ENCODE peak calls at places on chromosomes 6 and 20, in eight cellular contexts. One of them, this sample, is unnamed.

GRCh38 chr6:150492507-150492906 is 107.2 kb upstream of the PLEKHG1 start:
- DNase-seq in K562: peak
- DNase-seq in left ventricle myocardium superior: no peak
- DNase-seq in pancreas: no peak
- DNase-seq in naive thymus-derived CD4-positive, alpha-beta T cell: no peak
- DNase-seq in activated CD4-positive, alpha-beta memory T cell treated with anti-CD3 and anti-CD28 coated beads for 36 hours: no peak
- DNase-seq in iris pigment epithelial cell: peak
- DNase-seq in fibroblast of the conjunctiva: no peak
- DNase-seq in this sample: no peak

GRCh38 chr20:57760698-57761412 is 51.0 kb upstream of the PMEPA1 start:
- DNase-seq in K562: no peak
- DNase-seq in left ventricle myocardium superior: no peak
- DNase-seq in pancreas: no peak
- DNase-seq in iris pigment epithelial cell: no peak
- DNase-seq in naive thymus-derived CD4-positive, alpha-beta T cell: no peak
- DNase-seq in fibroblast of the conjunctiva: no peak
- DNase-seq in activated CD4-positive, alpha-beta memory T cell treated with anti-CD3 and anti-CD28 coated beads for 36 hours: no peak
- DNase-seq in this sample: no peak

GRCh38 chr20:8829232-8829631 is 239.7 kb upstream of the PLCB4 start:
- DNase-seq in iris pigment epithelial cell: no peak
- DNase-seq in K562: peak
- DNase-seq in fibroblast of the conjunctiva: no peak
- DNase-seq in naive thymus-derived CD4-positive, alpha-beta T cell: no peak
- DNase-seq in left ventricle myocardium superior: no peak
- DNase-seq in activated CD4-positive, alpha-beta memory T cell treated with anti-CD3 and anti-CD28 coated beads for 36 hours: no peak
- DNase-seq in pancreas: no peak
- DNase-seq in this sample: no peak

GRCh38 chr6:37889015-37889885 is 69.7 kb downstream of the ZFAND3 start:
- DNase-seq in naive thymus-derived CD4-positive, alpha-beta T cell: no peak
- DNase-seq in activated CD4-positive, alpha-beta memory T cell treated with anti-CD3 and anti-CD28 coated beads for 36 hours: no peak
- DNase-seq in K562: no peak
- DNase-seq in pancreas: no peak
- DNase-seq in iris pigment epithelial cell: no peak
- DNase-seq in fibroblast of the conjunctiva: no peak
- DNase-seq in left ventricle myocardium superior: no peak
- DNase-seq in this sample: no peak

GRCh38 chr6:37922563-37922962 is 103.0 kb downstream of the ZFAND3 start:
- DNase-seq in activated CD4-positive, alpha-beta memory T cell treated with anti-CD3 and anti-CD28 coated beads for 36 hours: no peak
- DNase-seq in left ventricle myocardium superior: no peak
- DNase-seq in iris pigment epithelial cell: no peak
- DNase-seq in pancreas: no peak
- DNase-seq in K562: no peak
- DNase-seq in naive thymus-derived CD4-positive, alpha-beta T cell: no peak
- DNase-seq in fibroblast of the conjunctiva: no peak
- DNase-seq in this sample: no peak

GRCh38 chr6:129853996-129854711 is 7.0 kb downstream of the TMEM244 start:
- DNase-seq in left ventricle myocardium superior: no peak
- DNase-seq in activated CD4-positive, alpha-beta memory T cell treated with anti-CD3 and anti-CD28 coated beads for 36 hours: no peak
- DNase-seq in naive thymus-derived CD4-positive, alpha-beta T cell: no peak
- DNase-seq in fibroblast of the conjunctiva: no peak
- DNase-seq in iris pigment epithelial cell: peak
- DNase-seq in pancreas: no peak
- DNase-seq in K562: peak
- DNase-seq in this sample: no peak

GRCh38 chr6:18334251-18334650 is 52.9 kb upstream of the RNF144B start:
- DNase-seq in K562: no peak
- DNase-seq in activated CD4-positive, alpha-beta memory T cell treated with anti-CD3 and anti-CD28 coated beads for 36 hours: no peak
- DNase-seq in naive thymus-derived CD4-positive, alpha-beta T cell: no peak
- DNase-seq in left ventricle myocardium superior: no peak
- DNase-seq in pancreas: no peak
- DNase-seq in fibroblast of the conjunctiva: no peak
- DNase-seq in iris pigment epithelial cell: no peak
- DNase-seq in this sample: no peak

GRCh38 chr6:108161724-108162282 is 4.0 kb upstream of the NR2E1 start:
- DNase-seq in naive thymus-derived CD4-positive, alpha-beta T cell: no peak
- DNase-seq in activated CD4-positive, alpha-beta memory T cell treated with anti-CD3 and anti-CD28 coated beads for 36 hours: no peak
- DNase-seq in left ventricle myocardium superior: no peak
- DNase-seq in pancreas: no peak
- DNase-seq in K562: no peak
- DNase-seq in iris pigment epithelial cell: no peak
- DNase-seq in fibroblast of the conjunctiva: no peak
- DNase-seq in this sample: no peak

GRCh38 chr6:139515511-139515910 is 141.1 kb upstream of the CITED2 start:
- DNase-seq in pancreas: no peak
- DNase-seq in left ventricle myocardium superior: no peak
- DNase-seq in K562: no peak
- DNase-seq in activated CD4-positive, alpha-beta memory T cell treated with anti-CD3 and anti-CD28 coated beads for 36 hours: no peak
- DNase-seq in fibroblast of the conjunctiva: no peak
- DNase-seq in iris pigment epithelial cell: peak
- DNase-seq in naive thymus-derived CD4-positive, alpha-beta T cell: no peak
- DNase-seq in this sample: no peak

GRCh38 chr20:32792316-32792715 is 27.4 kb upstream of the MAPRE1 start:
- DNase-seq in K562: no peak
- DNase-seq in pancreas: no peak
- DNase-seq in naive thymus-derived CD4-positive, alpha-beta T cell: no peak
- DNase-seq in activated CD4-positive, alpha-beta memory T cell treated with anti-CD3 and anti-CD28 coated beads for 36 hours: peak
- DNase-seq in fibroblast of the conjunctiva: no peak
- DNase-seq in left ventricle myocardium superior: no peak
- DNase-seq in iris pigment epithelial cell: peak
- DNase-seq in this sample: no peak